ENCODE peak calls at places on chromosomes 1 and 21, in eight cellular contexts. Y, P, K, I, H, M, W and A are unnamed samples.

GRCh38 chr1:225890346-225891228 is 1.6 kb upstream of the LEFTY1 start:
- DNase-seq in Y (no peak), P (no peak), K (no peak), I (no peak), H (no peak), M (no peak), W (no peak), A (no peak)

GRCh38 chr1:11680270-11681070 is 478 bp downstream of the MAD2L2 start:
- DNase-seq in Y (no peak), P (peak), K (peak), I (no peak), H (peak), M (no peak), W (no peak), A (no peak)

GRCh38 chr1:51575406-51576084 is 41.3 kb upstream of the OSBPL9 start:
- DNase-seq in Y (no peak), P (no peak), K (no peak), I (no peak), H (no peak), M (no peak), W (no peak), A (no peak)

GRCh38 chr1:58883888-58884482 is 100.1 kb upstream of the JUN start:
- DNase-seq in Y (no peak), P (no peak), K (no peak), I (no peak), H (no peak), M (no peak), W (no peak), A (no peak)

GRCh38 chr1:23133587-23133986 is 35.1 kb downstream of the LUZP1 start:
- DNase-seq in Y (no peak), P (no peak), K (no peak), I (no peak), H (no peak), M (no peak), W (no peak), A (no peak)

GRCh38 chr1:47931395-47931794 is 65.8 kb downstream of the TRABD2B start:
- DNase-seq in Y (no peak), P (no peak), K (no peak), I (no peak), H (no peak), M (peak), W (no peak), A (peak)

GRCh38 chr21:44874240-44874496 is 678 bp upstream of the PTTG1IP start:
- DNase-seq in Y (no peak), P (no peak), K (no peak), I (no peak), H (peak), M (no peak), W (no peak), A (no peak)

GRCh38 chr1:23736437-23737134 is 6.7 kb upstream of the ELOA start:
- DNase-seq in Y (no peak), P (no peak), K (no peak), I (no peak), H (no peak), M (no peak), W (no peak), A (no peak)

GRCh38 chr21:15383588-15383987 is 318.8 kb upstream of the NRIP1 start:
- DNase-seq in Y (no peak), P (no peak), K (no peak), I (no peak), H (no peak), M (no peak), W (no peak), A (no peak)

GRCh38 chr21:44344541-44345183 is 5.5 kb upstream of the CFAP410 start:
- DNase-seq in Y (no peak), P (no peak), K (peak), I (no peak), H (no peak), M (no peak), W (no peak), A (no peak)

GRCh38 chr1:37244083-37244480 is 209.8 kb upstream of the GRIK3 start:
- DNase-seq in Y (no peak), P (no peak), K (no peak), I (no peak), H (no peak), M (no peak), W (no peak), A (no peak)

GRCh38 chr1:205746757-205747412 is 3.1 kb downstream of the NUCKS1 start:
- DNase-seq in Y (no peak), P (no peak), K (no peak), I (no peak), H (no peak), M (no peak), W (no peak), A (no peak)

GRCh38 chr1:240693036-240693435 is 81.1 kb upstream of the GREM2 start:
- DNase-seq in Y (no peak), P (no peak), K (no peak), I (no peak), H (peak), M (no peak), W (no peak), A (no peak)

GRCh38 chr1:154391086-154391770 is 13.9 kb upstream of the IL6R start:
- DNase-seq in Y (no peak), P (peak), K (no peak), I (no peak), H (no peak), M (no peak), W (no peak), A (no peak)

GRCh38 chr1:23657659-23658275 is 33.8 kb upstream of the RPL11 start:
- DNase-seq in Y (peak), P (no peak), K (no peak), I (no peak), H (peak), M (peak), W (peak), A (peak)

GRCh38 chr1:158819461-158820443 is 11.4 kb upstream of the MNDA start:
- DNase-seq in Y (no peak), P (no peak), K (no peak), I (no peak), H (no peak), M (no peak), W (no peak), A (no peak)

GRCh38 chr1:88175120-88175630 is 508.9 kb upstream of the PKN2 start:
- DNase-seq in Y (no peak), P (no peak), K (no peak), I (no peak), H (no peak), M (no peak), W (no peak), A (no peak)

GRCh38 chr1:196049407-196049806 is 558.8 kb downstream of the KCNT2 start:
- DNase-seq in Y (no peak), P (no peak), K (no peak), I (no peak), H (no peak), M (no peak), W (no peak), A (no peak)

GRCh38 chr1:22297999-22298398 is 153.7 kb upstream of the ZBTB40 start:
- DNase-seq in Y (no peak), P (no peak), K (no peak), I (peak), H (no peak), M (no peak), W (no peak), A (no peak)

GRCh38 chr21:39099859-39100258 is 83.4 kb downstream of the PSMG1 start:
- DNase-seq in Y (no peak), P (no peak), K (no peak), I (no peak), H (no peak), M (no peak), W (no peak), A (no peak)

GRCh38 chr1:2871246-2871815 is 69.8 kb upstream of the TTC34 start:
- DNase-seq in Y (no peak), P (no peak), K (no peak), I (no peak), H (no peak), M (no peak), W (no peak), A (no peak)

GRCh38 chr1:211610779-211611556 is 32.0 kb upstream of the SLC30A1 start:
- DNase-seq in Y (peak), P (no peak), K (no peak), I (no peak), H (peak), M (peak), W (peak), A (no peak)

GRCh38 chr1:160841079-160841478 is 21.6 kb downstream of the CD244 start:
- DNase-seq in Y (no peak), P (no peak), K (no peak), I (no peak), H (no peak), M (no peak), W (no peak), A (no peak)

GRCh38 chr1:93888900-93889299 is 9.9 kb upstream of the DNTTIP2 start:
- DNase-seq in Y (no peak), P (no peak), K (no peak), I (no peak), H (no peak), M (no peak), W (no peak), A (no peak)

GRCh38 chr1:60897003-60897402 is 185.4 kb upstream of the NFIA start:
- DNase-seq in Y (no peak), P (no peak), K (peak), I (no peak), H (no peak), M (no peak), W (no peak), A (no peak)

DNA sequence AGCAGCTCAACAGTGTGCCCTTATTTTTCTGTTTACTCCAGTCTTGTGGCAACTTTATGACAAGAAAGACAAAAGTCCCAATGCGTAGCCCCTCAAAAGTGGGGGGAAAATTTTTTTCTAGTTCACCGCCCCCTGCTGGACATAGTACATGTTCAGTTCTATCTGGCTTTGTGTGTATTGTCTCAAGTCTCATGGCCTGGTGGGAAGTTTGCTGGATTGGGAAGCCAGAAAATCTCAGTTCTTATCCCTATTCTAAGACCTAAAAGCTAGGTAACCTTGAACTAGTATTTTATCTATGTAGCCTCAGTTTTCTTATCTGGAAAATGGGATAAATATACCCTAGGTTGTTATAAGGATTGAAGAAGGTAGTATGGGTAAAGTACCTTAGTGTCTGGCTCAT is 55.8 kb upstream of the LDLRAP1 start:
- DNase-seq in Y (no peak), P (no peak), K (no peak), I (no peak), H (peak), M (no peak), W (no peak), A (no peak)
- TF ChIP-seq EP300 in Y (no peak), P (no peak), K (no peak), I (no peak), H (no peak), M (no peak), W (no peak), A (no peak)

GRCh38 chr21:36039861-36040260 is 20.5 kb downstream of the SETD4 start:
- DNase-seq in Y (no peak), P (no peak), K (no peak), I (peak), H (no peak), M (no peak), W (no peak), A (no peak)
- TF ChIP-seq EP300 in Y (no peak), P (no peak), K (no peak), I (no peak), H (no peak), M (no peak), W (no peak), A (no peak)

GRCh38 chr1:183149273-183149672 is 36.8 kb upstream of the LAMC2 start:
- DNase-seq in Y (no peak), P (no peak), K (no peak), I (no peak), H (no peak), M (no peak), W (no peak), A (no peak)
- TF ChIP-seq EP300 in Y (no peak), P (no peak), K (no peak), I (no peak), H (no peak), M (no peak), W (no peak), A (no peak)

GRCh38 chr1:227789042-227789880 is 26.2 kb upstream of the PRSS38 start:
- DNase-seq in Y (peak), P (no peak), K (no peak), I (peak), H (peak), M (no peak), W (peak), A (no peak)
- TF ChIP-seq EP300 in Y (no peak), P (no peak), K (no peak), I (no peak), H (no peak), M (no peak), W (no peak), A (no peak)

GRCh38 chr1:9530320-9530719 is 8.9 kb upstream of the SLC25A33 start:
- DNase-seq in Y (no peak), P (no peak), K (no peak), I (no peak), H (no peak), M (no peak), W (no peak), A (no peak)

GRCh38 chr1:9534953-9535352 is 4.3 kb upstream of the SLC25A33 start:
- DNase-seq in Y (no peak), P (no peak), K (no peak), I (no peak), H (no peak), M (no peak), W (no peak), A (no peak)

GRCh38 chr1:9529190-9529589 is 10.1 kb upstream of the SLC25A33 start:
- DNase-seq in Y (no peak), P (no peak), K (no peak), I (no peak), H (no peak), M (no peak), W (no peak), A (no peak)
- TF ChIP-seq EP300 in Y (no peak), P (no peak), K (no peak), I (no peak), H (no peak), M (no peak), W (no peak), A (no peak)

DNA sequence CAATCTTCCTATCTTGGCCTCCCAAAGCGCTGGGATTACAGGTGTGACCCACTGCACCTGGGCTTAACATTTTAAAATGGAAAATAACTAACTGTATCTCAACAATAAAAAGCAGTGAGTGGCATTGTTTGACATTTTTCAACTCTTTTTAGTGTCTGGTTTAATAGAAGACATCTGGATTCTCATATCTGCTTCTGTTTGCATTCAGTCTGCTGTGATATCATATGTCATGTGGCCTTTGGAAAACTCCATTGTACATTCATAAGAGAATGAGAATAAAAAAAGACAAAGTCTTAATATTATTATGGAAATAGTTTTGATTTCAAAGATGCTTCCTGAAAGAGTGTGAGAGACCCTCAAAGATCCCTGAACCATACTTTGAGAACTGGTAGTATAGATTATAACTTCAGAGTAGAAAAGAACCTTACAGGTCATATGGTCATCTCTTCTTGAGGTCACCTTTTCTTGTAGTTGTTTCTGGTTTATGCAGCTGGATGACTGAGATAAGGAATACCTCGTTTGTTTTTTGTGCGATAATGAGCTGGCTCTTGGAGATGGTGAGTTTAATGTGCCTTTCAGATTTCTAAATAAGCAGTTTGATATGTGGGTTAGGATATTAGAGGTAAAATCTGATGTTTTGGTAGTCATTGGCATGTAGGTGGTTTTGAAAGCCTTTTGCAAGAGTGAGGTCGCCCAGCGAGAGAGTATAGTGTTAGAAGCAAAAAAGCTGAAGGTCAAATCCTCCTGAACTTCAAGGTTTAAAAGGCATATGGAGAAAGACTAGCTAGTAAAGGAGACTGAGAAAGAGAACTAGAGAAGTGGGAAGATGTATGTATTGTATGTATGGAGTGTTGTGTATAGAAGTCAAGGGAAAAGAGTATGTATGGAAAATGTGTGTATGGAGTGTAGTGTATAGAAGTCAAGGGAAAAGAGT is 17.2 kb downstream of the CEP350 start:
- DNase-seq in Y (no peak), P (no peak), K (no peak), I (no peak), H (no peak), M (no peak), W (no peak), A (no peak)
- TF ChIP-seq EP300 in Y (no peak), P (no peak), K (no peak), I (no peak), H (no peak), M (no peak), W (no peak), A (no peak)

GRCh38 chr1:1212780-1213152 is 1.2 kb downstream of the TNFRSF4 start:
- DNase-seq in Y (no peak), P (no peak), K (peak), I (no peak), H (peak), M (no peak), W (no peak), A (peak)
- TF ChIP-seq EP300 in Y (no peak), P (no peak), K (no peak), I (no peak), H (no peak), M (no peak), W (no peak), A (no peak)

GRCh38 chr1:156104065-156104810 is 10.3 kb upstream of the LMNA start:
- DNase-seq in Y (peak), P (peak), K (peak), I (peak), H (peak), M (peak), W (peak), A (peak)
- TF ChIP-seq EP300 in Y (no peak), P (no peak), K (no peak), I (no peak), H (no peak), M (no peak), W (no peak), A (no peak)

DNA sequence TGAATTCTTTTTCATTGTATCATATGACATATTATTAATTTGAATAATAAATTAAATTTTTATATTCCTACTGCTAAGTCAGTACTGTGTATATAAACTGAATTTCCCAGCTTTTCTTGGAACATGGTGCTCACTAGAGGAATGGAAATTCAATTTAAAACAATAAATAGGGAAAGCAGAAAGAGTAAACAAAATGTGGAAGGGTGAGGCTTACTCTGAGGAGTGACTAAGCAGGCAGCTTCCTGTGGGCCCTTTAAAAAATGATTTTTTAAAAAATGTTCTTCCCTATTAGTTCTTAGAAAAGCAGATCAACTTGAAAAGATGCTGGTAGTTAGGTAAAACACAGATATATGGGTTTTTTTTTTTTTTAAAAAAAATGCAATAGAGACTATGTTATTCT is 49.5 kb upstream of the S1PR1 start:
- DNase-seq in Y (no peak), P (no peak), K (no peak), I (no peak), H (no peak), M (no peak), W (no peak), A (no peak)
- TF ChIP-seq EP300 in Y (no peak), P (no peak), K (peak), I (no peak), H (no peak), M (no peak), W (no peak), A (no peak)